ENCODE peak calls at places on chromosomes 12 and 14, in nine cellular contexts. B is HCT116; W is mesendoderm; Z is GM23248; U is upper lobe of right lung; I is fibroblast of lung; R is suprapubic skin; G is CD8-positive, alpha-beta T cell; P is OCI-LY7. F is an unnamed sample.
A peak's percentile ranks its signal among the peaks of the same experiment; 100 is the strongest.

GRCh38 chr14:30972882-30973582 is 52.4 kb upstream of the AP4S1 start:
- DNase-seq in G (no peak), W (no peak), I (no peak), P (no peak), B (no peak), U (no peak), Z (no peak), R (no peak), F (no peak)

GRCh38 chr12:108337235-108338223 is 1.6 kb downstream of the CMKLR1 start:
- DNase-seq in R (peak; percentile 30), G (no peak), I (peak; percentile 9), U (no peak), W (peak; percentile 85), Z (peak; percentile 63), B (peak; percentile 21), P (peak; percentile 15), F (no peak)

GRCh38 chr12:6635856-6636521 is at the start of gene LPAR5:
- DNase-seq in G (no peak), W (no peak), P (peak; percentile 72), R (peak; percentile 81), B (peak; percentile 32), U (no peak), Z (peak; percentile 80), I (no peak), F (no peak)

GRCh38 chr12:105522166-105522825 is 191.8 kb downstream of the C12orf75 start:
- DNase-seq in P (no peak), Z (peak; percentile 61), I (peak; percentile 20), W (no peak), B (no peak), R (no peak), G (no peak), U (no peak), F (no peak)

GRCh38 chr12:124559182-124560017 is 8.0 kb downstream of the NCOR2 start:
- DNase-seq in P (no peak), I (no peak), W (no peak), R (no peak), G (no peak), U (no peak), B (no peak), Z (no peak), F (no peak)

GRCh38 chr12:94909609-94910008 is 93.9 kb downstream of the NDUFA12 start:
- DNase-seq in B (no peak), G (no peak), I (no peak), P (no peak), W (no peak), Z (no peak), R (no peak), U (no peak), F (no peak)

GRCh38 chr12:91984571-91984970 is 161.1 kb downstream of the BTG1 start:
- DNase-seq in Z (peak; percentile 50), W (no peak), B (no peak), I (peak; percentile 77), R (no peak), P (no peak), G (no peak), U (no peak), F (no peak)

GRCh38 chr12:2768224-2768961 is 26.4 kb upstream of the FKBP4 start:
- DNase-seq in G (no peak), W (no peak), U (no peak), B (no peak), R (no peak), Z (no peak), P (no peak), I (no peak), F (no peak)

GRCh38 chr14:100587248-100587762 is at the start of gene BEGAIN:
- DNase-seq in I (no peak), R (peak; percentile 19), W (no peak), P (no peak), U (no peak), B (no peak), Z (no peak), G (no peak), F (no peak)

GRCh38 chr12:53988519-53989226 is 3.7 kb downstream of the HOXC10 start:
- DNase-seq in P (no peak), R (no peak), U (peak; percentile 51), G (no peak), Z (no peak), B (no peak), W (no peak), I (no peak), F (no peak)
- H3K4me1 ChIP-seq in P (peaks cover 47% of the 10 kb centered on the region), R (peaks cover 93% of the 10 kb centered on the region), U (peaks cover 15% of the 10 kb centered on the region), G (peaks cover 27% of the 10 kb centered on the region), Z (peaks cover 26% of the 10 kb centered on the region), B (peaks cover 17% of the 10 kb centered on the region), W (no peaks in the 10 kb centered on the region), I (no peaks in the 10 kb centered on the region), F (peaks cover 36% of the 10 kb centered on the region)

GRCh38 chr14:54981698-54982097 is 45.2 kb downstream of the WDHD1 start:
- DNase-seq in U (no peak), Z (peak; percentile 58), G (no peak), I (peak; percentile 41), R (no peak), B (no peak), P (no peak), W (no peak), F (no peak)

DNA sequence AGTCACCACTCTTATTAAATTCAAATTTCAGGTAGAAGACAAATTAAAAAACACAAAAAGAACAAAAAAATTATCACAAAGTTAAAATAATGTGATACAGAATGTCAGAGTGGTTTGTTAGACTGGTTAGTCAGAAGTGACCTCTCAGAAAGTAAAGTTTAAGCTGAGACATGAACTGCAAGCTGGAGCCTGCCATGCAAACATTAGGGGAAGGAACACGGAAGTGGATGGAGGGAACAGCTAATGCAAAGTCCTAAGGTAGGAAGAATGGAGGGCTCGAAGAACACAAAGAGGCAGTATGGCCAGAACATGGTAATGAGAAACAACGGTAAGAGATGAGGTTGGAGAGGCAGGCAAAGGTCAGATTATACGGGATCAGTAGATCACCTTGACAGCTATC is 41.7 kb downstream of the WDHD1 start:
- DNase-seq in G (no peak), Z (no peak), P (no peak), I (no peak), R (no peak), B (no peak), W (no peak), U (no peak), F (no peak)
- H3K36me3 ChIP-seq in G (no peaks in the 10 kb centered on the region), Z (no peaks in the 10 kb centered on the region), P (peaks cover 92% of the 10 kb centered on the region), I (peaks cover 2% of the 10 kb centered on the region), R (no peaks in the 10 kb centered on the region), B (peaks cover 24% of the 10 kb centered on the region), W (peaks cover 6% of the 10 kb centered on the region), U (peaks cover 4% of the 10 kb centered on the region), F (no peaks in the 10 kb centered on the region)

DNA sequence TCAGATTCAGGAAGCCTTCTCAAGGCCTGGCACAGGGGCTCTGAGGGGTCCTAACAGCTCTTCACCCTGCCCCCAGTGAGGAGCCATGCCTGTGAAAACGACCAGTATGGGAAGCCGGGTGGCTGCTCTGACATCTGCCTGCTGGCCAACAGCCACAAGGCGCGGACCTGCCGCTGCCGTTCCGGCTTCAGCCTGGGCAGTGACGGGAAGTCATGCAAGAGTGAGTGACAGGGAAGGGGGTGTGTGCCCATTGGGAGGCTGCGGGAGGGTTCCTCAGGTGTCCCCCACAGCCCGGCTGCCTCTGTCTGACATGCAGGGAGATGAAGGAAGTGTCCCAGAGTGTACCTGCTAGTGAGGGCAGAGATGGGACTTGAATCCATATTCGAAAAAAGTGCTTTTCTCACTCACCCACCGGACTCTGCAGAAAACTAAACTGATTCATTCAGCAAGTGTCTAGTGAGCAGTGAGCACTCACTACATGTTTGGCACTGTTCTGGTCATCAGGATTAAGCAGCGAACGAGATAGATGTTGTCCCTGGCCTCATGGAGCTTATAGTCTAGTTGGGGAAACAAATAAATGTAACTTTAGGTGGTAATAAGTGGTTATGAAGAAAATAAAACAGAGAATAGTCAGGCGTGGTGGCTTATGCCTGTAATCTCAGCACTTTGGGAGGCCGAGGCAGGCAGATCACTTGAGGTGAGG is 9.4 kb upstream of the LRP1-AS start:
- DNase-seq in U (no peak), B (no peak), W (no peak), I (no peak), P (no peak), R (no peak), Z (no peak), G (no peak), F (no peak)
- H3K27ac ChIP-seq in U (no peak overlapping the region), B (no peak overlapping the region), W (no peak overlapping the region), I (no peak overlapping the region), P (no peak overlapping the region), R (no peak overlapping the region), Z (peak overlapping the region; percentile 3), G (no peak overlapping the region), F (no peak overlapping the region)

DNA sequence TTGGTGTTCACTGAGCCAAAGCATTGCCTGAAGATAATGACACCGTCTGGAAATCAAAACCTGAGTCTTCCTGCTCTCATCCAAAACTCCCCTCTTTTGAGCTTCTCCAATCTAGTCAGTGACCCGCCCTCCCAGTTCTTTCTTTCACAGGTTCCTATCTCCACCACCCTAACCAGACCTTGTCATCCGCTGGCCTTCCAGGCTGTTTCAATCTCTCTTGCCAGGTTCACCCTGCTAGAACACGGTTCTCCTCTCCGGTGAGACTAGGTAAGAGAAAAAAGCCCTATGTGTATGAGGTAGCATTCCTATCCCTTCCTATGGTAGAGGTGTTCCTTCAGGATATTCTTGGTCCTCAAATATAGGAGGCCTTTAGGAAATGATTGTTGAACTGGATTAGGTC is 21.4 kb downstream of the SUSD6 start:
- DNase-seq in P (no peak), U (no peak), R (no peak), W (no peak), B (no peak), I (no peak), Z (no peak), G (no peak), F (no peak)
- H3K4me1 ChIP-seq in P (peaks cover 100% of the 10 kb centered on the region), U (peaks cover 89% of the 10 kb centered on the region), R (peaks cover 85% of the 10 kb centered on the region), W (peaks cover 10% of the 10 kb centered on the region), B (no peaks in the 10 kb centered on the region), I (peaks cover 42% of the 10 kb centered on the region), Z (peaks cover 40% of the 10 kb centered on the region), G (peaks cover 67% of the 10 kb centered on the region), F (peaks cover 100% of the 10 kb centered on the region)

DNA sequence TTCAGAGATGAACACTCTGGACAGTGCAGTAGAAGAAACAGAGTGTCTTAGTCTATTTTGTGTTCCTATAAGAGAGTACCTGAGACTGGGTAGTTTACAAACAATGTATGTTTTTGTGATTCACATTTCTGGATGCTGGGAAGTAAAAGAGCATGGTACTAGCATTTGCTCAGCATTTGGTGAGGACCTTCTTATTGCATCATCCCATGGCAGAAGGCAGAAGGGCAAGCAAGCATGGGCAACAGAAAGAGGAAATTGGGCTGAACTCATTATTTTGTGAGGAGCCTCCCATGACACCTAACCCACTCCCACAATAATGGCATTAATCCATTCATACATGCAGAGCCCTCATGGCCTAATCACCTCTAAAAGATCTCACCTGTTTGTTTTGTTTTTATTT is 8.0 kb downstream of the ANKS1B start:
- DNase-seq in W (no peak), U (no peak), R (no peak), I (no peak), P (no peak), B (no peak), Z (no peak), G (no peak), F (no peak)
- H3K36me3 ChIP-seq in W (no peaks in the 10 kb centered on the region), U (no peaks in the 10 kb centered on the region), R (no peaks in the 10 kb centered on the region), I (no peaks in the 10 kb centered on the region), P (no peaks in the 10 kb centered on the region), B (no peaks in the 10 kb centered on the region), Z (no peaks in the 10 kb centered on the region), G (no peaks in the 10 kb centered on the region), F (no peaks in the 10 kb centered on the region)

GRCh38 chr12:39071611-39072010 is 166.2 kb upstream of the CPNE8 start:
- DNase-seq in I (no peak), B (no peak), W (no peak), U (no peak), G (no peak), R (no peak), Z (no peak), P (no peak), F (no peak)
- H3K27ac ChIP-seq in I (no peak overlapping the region), B (no peak overlapping the region), W (no peak overlapping the region), U (no peak overlapping the region), G (no peak overlapping the region), R (no peak overlapping the region), Z (no peak overlapping the region), P (no peak overlapping the region), F (no peak overlapping the region)

F was measured in CD4-positive, alpha-beta memory T cell.